ENCODE peak calls at places on chromosomes 5 and 9, in six cellular contexts. D is GM06990, E is retinal pigment epithelial cell, R is fibroblast of lung, X is heart left ventricle, J is H9. B is an unnamed sample.

GRCh38 chr9:98906273-98907040 is 37.2 kb upstream of the COL15A1 start:
- DNase-seq in X (peak; percentile 57), R (peak; percentile 68), D (no peak), J (no peak), E (no peak), B (no peak)

GRCh38 chr9:37370968-37371563 is 51.4 kb upstream of the GRHPR start:
- DNase-seq in D (peak; percentile 86), J (no peak), X (no peak), E (no peak), R (no peak), B (no peak)

GRCh38 chr9:93136011-93136440 is 2.0 kb upstream of the NINJ1 start:
- DNase-seq in E (no peak), D (no peak), X (no peak), R (peak; percentile 53), J (no peak), B (no peak)

GRCh38 chr9:1320667-1321195 is 270.6 kb downstream of the DMRT2 start:
- DNase-seq in J (no peak), X (no peak), D (no peak), E (no peak), R (no peak), B (no peak)

GRCh38 chr5:72106922-72107873 is at the start of gene MAP1B:
- DNase-seq in E (no peak), X (peak; percentile 73), D (peak; percentile 8), R (peak; percentile 58), J (peak; percentile 97), B (peak; percentile 48)

GRCh38 chr9:16627967-16628366 is 242.5 kb downstream of the BNC2 start:
- DNase-seq in E (peak; percentile 63), R (peak; percentile 98), D (no peak), J (no peak), X (peak; percentile 46), B (no peak)

GRCh38 chr5:176796970-176797369 is 13.4 kb upstream of the UNC5A start:
- DNase-seq in X (no peak), J (no peak), E (no peak), D (no peak), R (no peak), B (no peak)

GRCh38 chr5:146193291-146193690 is 10.1 kb upstream of the RBM27 start:
- DNase-seq in D (no peak), J (no peak), X (no peak), R (no peak), E (no peak), B (no peak)

GRCh38 chr5:107563957-107564544 is 106.7 kb downstream of the EFNA5 start:
- DNase-seq in R (peak; percentile 27), E (no peak), X (no peak), J (no peak), D (no peak), B (no peak)

GRCh38 chr5:79552984-79553383 is 39.0 kb upstream of the HOMER1 start:
- DNase-seq in E (no peak), X (no peak), D (no peak), R (peak; percentile 82), J (no peak), B (no peak)

GRCh38 chr9:33430942-33431341 is 16.5 kb downstream of the AQP3 start:
- DNase-seq in J (no peak), D (no peak), X (no peak), R (no peak), E (no peak), B (no peak)

GRCh38 chr5:35149041-35149440 is 81.2 kb downstream of the PRLR start:
- DNase-seq in J (no peak), D (no peak), E (no peak), X (no peak), R (no peak), B (no peak)

GRCh38 chr5:88707216-88707965 is 175.6 kb downstream of the MEF2C start:
- DNase-seq in X (no peak), E (no peak), J (no peak), D (no peak), R (no peak), B (no peak)

GRCh38 chr9:118478752-118479151 is 774.5 kb downstream of the TLR4 start:
- DNase-seq in X (no peak), E (no peak), J (no peak), R (no peak), D (no peak), B (no peak)

GRCh38 chr5:126753227-126753626 is 23.7 kb upstream of the LMNB1 start:
- DNase-seq in J (no peak), X (no peak), E (no peak), D (no peak), R (no peak), B (no peak)

GRCh38 chr5:32272746-32273145 is 40.0 kb downstream of the MTMR12 start:
- DNase-seq in D (no peak), E (no peak), R (no peak), X (no peak), J (no peak), B (no peak)

GRCh38 chr5:96142786-96143434 is 181.3 kb upstream of the ELL2 start:
- DNase-seq in X (no peak), E (peak; percentile 53), R (peak; percentile 78), D (no peak), J (no peak), B (no peak)

GRCh38 chr5:146306838-146307237 is 31.8 kb upstream of the POU4F3 start:
- DNase-seq in J (no peak), D (no peak), R (no peak), X (no peak), E (no peak), B (no peak)

GRCh38 chr5:135222171-135222681 is 176.8 kb downstream of the MACROH2A1 start:
- DNase-seq in E (no peak), D (no peak), R (no peak), X (peak; percentile 2), J (no peak), B (no peak)

GRCh38 chr9:121566401-121567141 is 66.9 kb upstream of the GGTA1 start:
- DNase-seq in D (no peak), E (no peak), R (peak; percentile 35), J (no peak), X (peak; percentile 65), B (no peak)

GRCh38 chr5:113162770-113163169 is 186.2 kb downstream of the DCP2 start:
- DNase-seq in D (no peak), X (no peak), R (peak; percentile 44), J (no peak), E (no peak), B (peak; percentile 21)

GRCh38 chr9:69900406-69900805 is 79.8 kb downstream of the CFAP95 start:
- DNase-seq in E (no peak), J (no peak), D (no peak), R (no peak), X (no peak), B (no peak)

GRCh38 chr9:133355881-133356357 is 368 bp downstream of the SURF1 start:
- DNase-seq in D (no peak), E (no peak), X (no peak), R (no peak), J (no peak), B (no peak)
- TF ChIP-seq CTCF in D (peak; percentile 21), E (no peak), X (no peak), R (no peak), J (no peak), B (no peak)

GRCh38 chr5:77623341-77623740 is 15.2 kb downstream of the OTP start:
- DNase-seq in D (no peak), X (no peak), J (no peak), E (no peak), R (no peak), B (no peak)

GRCh38 chr5:77621440-77621839 is 17.1 kb downstream of the OTP start:
- DNase-seq in X (no peak), J (no peak), D (no peak), E (no peak), R (no peak), B (no peak)

GRCh38 chr5:77616920-77617319 is 21.6 kb downstream of the OTP start:
- DNase-seq in R (no peak), X (no peak), J (no peak), D (no peak), E (no peak), B (no peak)

GRCh38 chr5:77620404-77620803 is 18.1 kb downstream of the OTP start:
- DNase-seq in X (no peak), J (peak; percentile 91), R (no peak), E (no peak), D (no peak), B (peak; percentile 82)
- TF ChIP-seq CTCF in X (no peak), J (peak; percentile 69), R (no peak), E (no peak), D (no peak), B (peak; percentile 71)

DNA sequence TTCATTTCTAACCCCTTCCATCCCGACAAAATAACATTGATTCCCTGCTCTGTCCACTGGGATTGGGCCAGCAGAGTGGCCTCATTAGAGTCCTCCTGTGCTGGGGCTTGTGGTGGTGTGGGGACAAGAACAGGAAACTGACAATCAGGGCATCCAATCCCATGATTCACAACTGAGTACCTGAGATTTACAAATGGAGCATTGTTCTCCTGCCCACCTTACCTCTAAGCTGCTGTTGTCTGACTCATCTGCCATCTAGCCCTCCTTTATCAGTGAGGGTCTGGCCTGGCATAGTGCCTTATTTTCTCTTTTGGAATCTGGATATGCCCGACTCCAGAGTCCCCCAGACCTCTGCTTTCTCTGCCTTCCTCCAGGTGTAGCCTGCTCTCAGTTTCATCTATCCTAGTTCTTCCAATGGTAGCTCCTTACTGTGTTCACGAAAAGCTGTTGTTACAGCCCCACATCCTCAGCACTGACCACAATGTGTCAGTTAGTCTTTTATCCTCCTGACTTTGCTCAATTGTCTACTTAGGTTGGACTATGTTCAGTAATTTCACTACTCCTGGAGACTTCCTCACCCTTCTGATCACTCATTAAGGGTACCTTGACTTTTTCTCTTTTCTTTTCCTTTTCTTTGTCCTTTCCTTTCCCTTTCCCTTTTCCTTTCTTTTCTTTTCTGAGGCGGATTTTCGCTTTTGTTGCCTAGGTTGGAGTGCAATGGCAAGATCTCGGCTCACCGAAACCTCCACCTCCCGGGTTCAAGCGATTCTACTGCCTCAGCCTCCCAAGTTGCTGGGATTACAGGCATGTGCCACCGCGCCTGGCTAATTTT is 13.4 kb downstream of the WNT8A start:
- DNase-seq in R (no peak), X (no peak), E (no peak), J (no peak), D (no peak), B (peak; percentile 44)
- TF ChIP-seq CTCF in R (no peak), X (no peak), E (no peak), J (no peak), D (no peak), B (no peak)

GRCh38 chr5:122835681-122836080 is 9.7 kb upstream of the SNX24 start:
- DNase-seq in R (no peak), D (no peak), X (no peak), E (no peak), J (no peak), B (no peak)
- TF ChIP-seq CTCF in R (peak; percentile 10), D (no peak), X (no peak), E (no peak), J (peak; percentile 37), B (no peak)